ENCODE peak calls at places on chromosomes 3 and 15, in seven cellular contexts. One of them, this sample, is unnamed.

GRCh38 chr3:13348671-13349396 is 71.3 kb downstream of the NUP210 start:
- DNase-seq in IMR-90: peak; percentile 7
- DNase-seq in hepatocyte: no peak
- DNase-seq in adipocyte: peak; percentile 19
- DNase-seq in endothelial cell of umbilical vein: no peak
- DNase-seq in SJSA1: no peak
- DNase-seq in right atrium auricular region: no peak
- DNase-seq in this sample: peak; percentile 44

GRCh38 chr3:4395448-4395847 is 71.6 kb downstream of the SUMF1 start:
- DNase-seq in adipocyte: peak; percentile 7
- DNase-seq in endothelial cell of umbilical vein: peak; percentile 46
- DNase-seq in right atrium auricular region: no peak
- DNase-seq in IMR-90: peak; percentile 19
- DNase-seq in hepatocyte: no peak
- DNase-seq in SJSA1: no peak
- DNase-seq in this sample: no peak

GRCh38 chr3:169562988-169563774 is 100.3 kb downstream of the MECOM start:
- DNase-seq in right atrium auricular region: no peak
- DNase-seq in hepatocyte: no peak
- DNase-seq in adipocyte: no peak
- DNase-seq in SJSA1: no peak
- DNase-seq in endothelial cell of umbilical vein: no peak
- DNase-seq in IMR-90: no peak
- DNase-seq in this sample: no peak

GRCh38 chr3:129836381-129837056 is 57.0 kb downstream of the TMCC1 start:
- DNase-seq in hepatocyte: no peak
- DNase-seq in adipocyte: peak; percentile 69
- DNase-seq in endothelial cell of umbilical vein: no peak
- DNase-seq in right atrium auricular region: no peak
- DNase-seq in IMR-90: peak; percentile 15
- DNase-seq in SJSA1: no peak
- DNase-seq in this sample: no peak

GRCh38 chr3:117130222-117130621 is 420.6 kb downstream of the TUSC7 start:
- DNase-seq in right atrium auricular region: no peak
- DNase-seq in SJSA1: no peak
- DNase-seq in IMR-90: peak; percentile 39
- DNase-seq in adipocyte: peak; percentile 44
- DNase-seq in endothelial cell of umbilical vein: no peak
- DNase-seq in hepatocyte: no peak
- DNase-seq in this sample: no peak

GRCh38 chr3:49454457-49454856 is 15.6 kb upstream of the DAG1 start:
- DNase-seq in endothelial cell of umbilical vein: no peak
- DNase-seq in SJSA1: no peak
- DNase-seq in right atrium auricular region: no peak
- DNase-seq in IMR-90: no peak
- DNase-seq in adipocyte: no peak
- DNase-seq in hepatocyte: peak; percentile 72
- DNase-seq in this sample: peak; percentile 52

GRCh38 chr3:85330071-85330470 is 371.3 kb downstream of the CADM2 start:
- DNase-seq in endothelial cell of umbilical vein: no peak
- DNase-seq in hepatocyte: no peak
- DNase-seq in SJSA1: no peak
- DNase-seq in IMR-90: no peak
- DNase-seq in right atrium auricular region: no peak
- DNase-seq in adipocyte: no peak
- DNase-seq in this sample: no peak

GRCh38 chr15:98548172-98548971 is 100.0 kb upstream of the IGF1R start:
- DNase-seq in IMR-90: peak; percentile 73
- DNase-seq in right atrium auricular region: peak; percentile 78
- DNase-seq in hepatocyte: peak; percentile 84
- DNase-seq in endothelial cell of umbilical vein: peak; percentile 53
- DNase-seq in adipocyte: peak; percentile 86
- DNase-seq in SJSA1: peak; percentile 78
- DNase-seq in this sample: peak; percentile 69

GRCh38 chr15:31255732-31256384 is 70.8 kb upstream of the KLF13 start:
- DNase-seq in SJSA1: no peak
- DNase-seq in adipocyte: no peak
- DNase-seq in hepatocyte: no peak
- DNase-seq in right atrium auricular region: no peak
- DNase-seq in endothelial cell of umbilical vein: no peak
- DNase-seq in IMR-90: no peak
- DNase-seq in this sample: no peak

GRCh38 chr15:31801152-31801551 is 229.2 kb upstream of the CHRNA7 start:
- DNase-seq in IMR-90: no peak
- DNase-seq in endothelial cell of umbilical vein: no peak
- DNase-seq in adipocyte: no peak
- DNase-seq in right atrium auricular region: peak; percentile 63
- DNase-seq in SJSA1: peak; percentile 32
- DNase-seq in hepatocyte: no peak
- DNase-seq in this sample: no peak

GRCh38 chr15:74442063-74442462 is 8.3 kb upstream of the SEMA7A start:
- DNase-seq in adipocyte: no peak
- DNase-seq in right atrium auricular region: no peak
- DNase-seq in SJSA1: no peak
- DNase-seq in hepatocyte: no peak
- DNase-seq in IMR-90: no peak
- DNase-seq in endothelial cell of umbilical vein: no peak
- DNase-seq in this sample: no peak

DNA sequence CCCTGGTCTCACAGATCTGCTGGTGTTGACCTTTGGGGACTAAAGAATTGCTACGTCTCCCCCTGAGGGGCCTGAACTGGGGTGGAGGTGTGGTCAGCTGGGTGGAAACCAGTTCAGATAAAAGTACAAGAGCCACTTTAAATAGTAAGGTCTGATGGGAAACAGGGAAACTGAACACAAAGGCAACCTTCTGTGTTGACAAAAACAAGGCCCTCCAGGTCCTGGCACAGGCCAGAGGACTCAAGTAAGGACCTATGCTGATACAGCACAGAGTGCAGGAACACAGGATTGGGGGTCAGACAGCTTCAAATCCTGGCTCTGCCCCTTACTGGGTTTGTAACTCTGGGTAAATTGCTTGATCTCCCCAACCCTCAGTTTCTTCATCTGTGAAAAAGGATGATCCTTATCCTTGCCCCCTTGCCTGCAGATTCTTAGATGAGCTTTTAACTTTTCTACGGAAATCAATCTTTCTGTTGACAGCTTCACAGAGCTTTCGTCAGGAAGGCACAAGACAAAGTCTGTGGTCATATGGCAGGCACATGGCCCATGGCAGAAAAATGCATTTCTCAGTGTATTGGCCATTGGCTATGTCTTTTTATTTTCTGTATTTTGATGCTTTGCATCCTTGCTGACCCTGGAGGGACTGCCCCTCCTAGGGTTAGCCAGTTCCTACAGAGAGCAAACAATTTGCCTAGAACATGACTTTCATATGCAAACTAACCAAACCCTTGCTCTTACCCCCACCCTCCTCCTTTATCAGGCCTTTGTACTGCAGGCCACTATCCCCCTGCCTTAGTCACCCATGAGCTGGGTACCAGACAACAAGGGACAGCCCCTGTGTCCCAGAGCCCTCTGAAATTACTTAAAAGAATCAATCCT is 24.4 kb upstream of the NOX5 start:
- DNase-seq in hepatocyte: no peak
- DNase-seq in SJSA1: no peak
- DNase-seq in adipocyte: no peak
- DNase-seq in right atrium auricular region: no peak
- DNase-seq in IMR-90: no peak
- DNase-seq in endothelial cell of umbilical vein: no peak
- DNase-seq in this sample: no peak
- H3K27me3 ChIP-seq in hepatocyte: no peaks in the 10 kb centered on the region
- H3K27me3 ChIP-seq in SJSA1: peaks cover 4% of the 10 kb centered on the region
- H3K27me3 ChIP-seq in adipocyte: peaks cover 7% of the 10 kb centered on the region
- H3K27me3 ChIP-seq in right atrium auricular region: no peaks in the 10 kb centered on the region
- H3K27me3 ChIP-seq in IMR-90: peaks cover 33% of the 10 kb centered on the region
- H3K27me3 ChIP-seq in endothelial cell of umbilical vein: no peaks in the 10 kb centered on the region
- H3K27me3 ChIP-seq in this sample: peaks cover 3% of the 10 kb centered on the region

GRCh38 chr15:33524274-33524673 is 213.5 kb downstream of the RYR3 start:
- DNase-seq in IMR-90: no peak
- DNase-seq in right atrium auricular region: no peak
- DNase-seq in endothelial cell of umbilical vein: no peak
- DNase-seq in hepatocyte: no peak
- DNase-seq in SJSA1: no peak
- DNase-seq in adipocyte: no peak
- DNase-seq in this sample: no peak
- H3K27me3 ChIP-seq in IMR-90: no peaks in the 10 kb centered on the region
- H3K27me3 ChIP-seq in right atrium auricular region: no peaks in the 10 kb centered on the region
- H3K27me3 ChIP-seq in endothelial cell of umbilical vein: no peaks in the 10 kb centered on the region
- H3K27me3 ChIP-seq in hepatocyte: no peaks in the 10 kb centered on the region
- H3K27me3 ChIP-seq in SJSA1: no peaks in the 10 kb centered on the region
- H3K27me3 ChIP-seq in adipocyte: peaks cover 25% of the 10 kb centered on the region
- H3K27me3 ChIP-seq in this sample: no peaks in the 10 kb centered on the region

DNA sequence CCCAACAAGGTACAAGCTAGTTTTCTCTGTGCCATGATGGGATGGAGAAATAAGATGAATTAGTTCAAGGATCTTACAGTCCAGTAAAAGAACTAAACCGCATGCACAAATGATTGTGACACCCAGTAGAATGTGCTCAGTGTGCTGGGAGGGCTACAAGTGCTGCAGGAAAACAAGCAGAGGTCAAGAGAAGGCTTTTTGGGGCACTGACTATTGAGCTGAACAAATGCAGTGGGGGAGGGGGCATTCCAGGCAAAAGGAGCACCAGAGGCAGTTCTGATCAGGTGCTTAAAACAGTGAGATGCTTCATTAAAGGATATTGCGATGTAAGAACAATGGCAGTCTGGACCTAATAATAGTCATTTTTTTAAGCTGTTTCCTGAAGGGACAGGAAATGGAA is 6.0 kb downstream of the SLC27A2 start:
- DNase-seq in adipocyte: no peak
- DNase-seq in right atrium auricular region: no peak
- DNase-seq in hepatocyte: no peak
- DNase-seq in endothelial cell of umbilical vein: no peak
- DNase-seq in SJSA1: no peak
- DNase-seq in IMR-90: no peak
- DNase-seq in this sample: no peak
- H3K27me3 ChIP-seq in adipocyte: peaks cover 7% of the 10 kb centered on the region
- H3K27me3 ChIP-seq in right atrium auricular region: peaks cover 2% of the 10 kb centered on the region
- H3K27me3 ChIP-seq in hepatocyte: peaks cover 5% of the 10 kb centered on the region
- H3K27me3 ChIP-seq in endothelial cell of umbilical vein: peaks cover 7% of the 10 kb centered on the region
- H3K27me3 ChIP-seq in SJSA1: peaks cover 7% of the 10 kb centered on the region
- H3K27me3 ChIP-seq in IMR-90: peaks cover 18% of the 10 kb centered on the region
- H3K27me3 ChIP-seq in this sample: no peaks in the 10 kb centered on the region

GRCh38 chr15:83088876-83089275 is 18.6 kb upstream of the TM6SF1 start:
- DNase-seq in endothelial cell of umbilical vein: no peak
- DNase-seq in IMR-90: no peak
- DNase-seq in SJSA1: no peak
- DNase-seq in adipocyte: no peak
- DNase-seq in hepatocyte: no peak
- DNase-seq in right atrium auricular region: no peak
- DNase-seq in this sample: no peak
- H3K27me3 ChIP-seq in endothelial cell of umbilical vein: no peaks in the 10 kb centered on the region
- H3K27me3 ChIP-seq in IMR-90: peaks cover 4% of the 10 kb centered on the region
- H3K27me3 ChIP-seq in SJSA1: peaks cover 6% of the 10 kb centered on the region
- H3K27me3 ChIP-seq in adipocyte: peaks cover 11% of the 10 kb centered on the region
- H3K27me3 ChIP-seq in hepatocyte: peaks cover 12% of the 10 kb centered on the region
- H3K27me3 ChIP-seq in right atrium auricular region: no peaks in the 10 kb centered on the region
- H3K27me3 ChIP-seq in this sample: peaks cover 7% of the 10 kb centered on the region

This sample was measured in SJCRH30.